ENCODE peak calls at places on chromosomes 5 and 9, in six cellular contexts. D is A549, G is heart left ventricle, H is endothelial cell of umbilical vein, J is GM12892, U is adrenal gland. P is an unnamed sample.

GRCh38 chr9:91727972-91728371 is 222.1 kb downstream of the ROR2 start:
- DNase-seq in D (no peak), G (no peak), H (no peak), J (no peak), U (no peak), P (peak; percentile 16)

GRCh38 chr5:39294736-39295135 is 69.6 kb downstream of the C9 start:
- DNase-seq in D (no peak), G (no peak), H (no peak), J (no peak), U (no peak), P (no peak)

GRCh38 chr5:96680759-96681158 is 18.6 kb downstream of the CAST start:
- DNase-seq in D (no peak), G (no peak), H (no peak), J (no peak), U (no peak), P (no peak)

GRCh38 chr5:143220748-143221211 is 182.7 kb downstream of the NR3C1 start:
- DNase-seq in D (no peak), G (no peak), H (peak; percentile 75), J (no peak), U (no peak), P (no peak)

GRCh38 chr5:134545070-134545868 is 19.8 kb downstream of the JADE2 start:
- DNase-seq in D (no peak), G (peak; percentile 82), H (no peak), J (no peak), U (peak; percentile 60), P (peak; percentile 83)

GRCh38 chr9:92877531-92878430 is at the start of gene ZNF484:
- DNase-seq in D (peak; percentile 91), G (peak; percentile 98), H (peak; percentile 97), J (peak; percentile 71), U (peak; percentile 99), P (peak; percentile 97)

GRCh38 chr5:72015103-72015548 is 92.1 kb upstream of the MAP1B start:
- DNase-seq in D (peak; percentile 66), G (peak; percentile 79), H (no peak), J (no peak), U (peak; percentile 53), P (no peak)

GRCh38 chr9:85858351-85858750 is 82.6 kb upstream of the NAA35 start:
- DNase-seq in D (no peak), G (no peak), H (no peak), J (no peak), U (no peak), P (no peak)

GRCh38 chr9:84331119-84331791 is 9.3 kb downstream of the SLC28A3 start:
- DNase-seq in D (no peak), G (no peak), H (no peak), J (no peak), U (no peak), P (no peak)

GRCh38 chr9:123102380-123103113 is 69.1 kb downstream of the GPR21 start:
- DNase-seq in D (no peak), G (no peak), H (peak; percentile 20), J (no peak), U (no peak), P (no peak)

GRCh38 chr5:139100825-139101224 is 97.3 kb downstream of the SIL1 start:
- DNase-seq in D (no peak), G (no peak), H (no peak), J (no peak), U (no peak), P (no peak)

GRCh38 chr5:180115326-180116076 is 43.9 kb upstream of the RNF130 start:
- DNase-seq in D (no peak), G (no peak), H (no peak), J (no peak), U (peak; percentile 8), P (no peak)

GRCh38 chr9:91119147-91119546 is 242.6 kb downstream of the AUH start:
- DNase-seq in D (no peak), G (no peak), H (no peak), J (no peak), U (no peak), P (no peak)

GRCh38 chr9:34540826-34541225 is 18.0 kb upstream of the ENHO start:
- DNase-seq in D (no peak), G (no peak), H (peak; percentile 64), J (no peak), U (no peak), P (no peak)

GRCh38 chr9:105264380-105264779 is 19.9 kb downstream of the SLC44A1 start:
- DNase-seq in D (no peak), G (no peak), H (no peak), J (no peak), U (no peak), P (no peak)

GRCh38 chr5:149175346-149176113 is 34.2 kb downstream of the ABLIM3 start:
- DNase-seq in D (no peak), G (peak; percentile 87), H (no peak), J (no peak), U (peak; percentile 21), P (peak; percentile 69)

GRCh38 chr9:134635431-134636141 is 6.0 kb upstream of the COL5A1 start:
- DNase-seq in D (no peak), G (peak; percentile 23), H (no peak), J (no peak), U (peak; percentile 11), P (peak; percentile 11)

GRCh38 chr9:81868145-81868544 is 60.1 kb upstream of the SPATA31D4 start:
- DNase-seq in D (no peak), G (no peak), H (no peak), J (no peak), U (no peak), P (no peak)

GRCh38 chr5:166509085-166509484 is 1782.4 kb upstream of the WWC1 start:
- DNase-seq in D (no peak), G (no peak), H (no peak), J (no peak), U (no peak), P (no peak)

GRCh38 chr9:2158729-2159128 is 143.6 kb downstream of the SMARCA2 start:
- DNase-seq in D (no peak), G (no peak), H (no peak), J (no peak), U (no peak), P (no peak)

GRCh38 chr5:79229357-79230174 is 6.4 kb upstream of the JMY start:
- DNase-seq in D (no peak), G (no peak), H (no peak), J (no peak), U (no peak), P (no peak)

GRCh38 chr5:169980418-169981053 is at the start of gene INSYN2B:
- DNase-seq in D (peak; percentile 81), G (peak; percentile 52), H (peak; percentile 96), J (peak; percentile 23), U (peak; percentile 82), P (peak; percentile 18)

GRCh38 chr5:174204914-174205313 is 159.4 kb downstream of the NSG2 start:
- DNase-seq in D (no peak), G (no peak), H (no peak), J (no peak), U (no peak), P (no peak)

DNA sequence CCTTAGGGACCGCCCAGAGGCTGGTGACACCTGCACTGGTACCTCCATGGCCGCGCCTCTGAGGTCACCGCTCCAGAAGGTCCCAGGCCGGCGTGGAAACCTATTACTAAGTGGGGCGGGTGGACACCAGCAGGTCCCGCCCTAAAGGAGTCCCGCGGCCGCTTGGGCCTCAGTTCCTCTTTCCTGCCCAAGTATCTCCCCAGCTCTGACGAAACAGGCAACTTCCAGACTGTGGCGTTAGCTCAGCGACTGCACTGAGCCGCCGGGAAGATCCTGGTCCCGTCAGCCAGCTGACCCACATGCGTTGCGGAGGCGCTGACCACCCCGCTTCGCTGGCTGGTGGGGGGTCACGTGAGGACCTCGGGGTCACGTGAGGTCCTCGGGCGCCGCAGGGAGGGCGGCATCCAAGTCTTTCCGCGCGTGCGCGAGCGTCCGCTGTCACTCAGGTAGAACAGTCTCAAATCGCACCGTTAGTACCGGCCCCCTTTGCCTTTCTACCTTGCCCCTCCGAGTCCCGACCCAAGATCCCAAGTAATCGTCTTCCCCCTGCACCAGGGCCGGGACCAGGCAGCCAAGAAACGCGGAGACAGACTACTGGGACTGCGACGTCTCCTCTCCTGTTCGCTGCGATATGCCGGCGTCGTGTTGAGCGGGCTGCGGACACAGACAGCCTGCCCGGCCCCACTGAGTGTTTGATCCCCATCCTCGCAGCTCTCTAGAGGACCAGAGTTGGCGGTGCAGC is 53.7 kb upstream of the KDM4C start:
- DNase-seq in D (peak; percentile 94), G (peak; percentile 88), H (peak; percentile 86), J (peak; percentile 57), U (peak; percentile 90), P (peak; percentile 74)
- TF ChIP-seq POLR2A in D (peak; percentile 90), G (peak; percentile 53), H (peak; percentile 79), J (peak; percentile 61), U (peak; percentile 52), P (peak; percentile 55)

GRCh38 chr5:141322261-141322660 is 1.7 kb upstream of the TAF7 start:
- DNase-seq in D (no peak), G (no peak), H (no peak), J (no peak), U (no peak), P (no peak)

GRCh38 chr5:141320225-141321169 is at the start of gene TAF7:
- DNase-seq in D (peak; percentile 75), G (peak; percentile 93), H (peak; percentile 91), J (peak; percentile 64), U (peak; percentile 87), P (peak; percentile 90)

GRCh38 chr5:141328231-141328630 is 2.1 kb upstream of the PCDHGA1 start:
- DNase-seq in D (no peak), G (no peak), H (no peak), J (no peak), U (no peak), P (no peak)

GRCh38 chr5:141330299-141331080 is at the start of gene PCDHGA1:
- DNase-seq in D (peak; percentile 57), G (peak; percentile 44), H (peak; percentile 53), J (no peak), U (peak; percentile 27), P (no peak)

GRCh38 chr5:141326088-141326854 is 4.0 kb upstream of the PCDHGA1 start:
- DNase-seq in D (no peak), G (peak; percentile 77), H (peak; percentile 77), J (no peak), U (no peak), P (peak; percentile 64)
- TF ChIP-seq POLR2A in D (no peak), G (peak; percentile 50), H (no peak), J (peak; percentile 30), U (no peak), P (no peak)

GRCh38 chr9:136650648-136651047 is 12.1 kb upstream of the EGFL7 start:
- DNase-seq in D (no peak), G (no peak), H (no peak), J (no peak), U (no peak), P (no peak)

GRCh38 chr9:136646827-136647711 is 15.6 kb upstream of the EGFL7 start:
- DNase-seq in D (no peak), G (peak; percentile 35), H (no peak), J (no peak), U (no peak), P (no peak)

GRCh38 chr9:136645903-136646754 is 16.6 kb upstream of the EGFL7 start:
- DNase-seq in D (no peak), G (peak; percentile 88), H (peak; percentile 96), J (no peak), U (peak; percentile 67), P (no peak)

GRCh38 chr9:136651859-136652258 is 10.9 kb upstream of the EGFL7 start:
- DNase-seq in D (no peak), G (no peak), H (no peak), J (no peak), U (no peak), P (no peak)

GRCh38 chr9:136648746-136649145 is 14.0 kb upstream of the EGFL7 start:
- DNase-seq in D (no peak), G (peak; percentile 87), H (peak; percentile 97), J (no peak), U (peak; percentile 73), P (no peak)
- TF ChIP-seq POLR2A in D (no peak), G (peak; percentile 37), H (peak; percentile 79), J (no peak), U (no peak), P (no peak)

GRCh38 chr9:136728080-136728547 is 14.6 kb downstream of the LCN10 start:
- DNase-seq in D (peak; percentile 81), G (peak; percentile 92), H (peak; percentile 84), J (peak; percentile 97), U (peak; percentile 90), P (peak; percentile 86)
- TF ChIP-seq POLR2A in D (peak; percentile 99), G (peak; percentile 99), H (peak; percentile 100), J (peak; percentile 100), U (peak; percentile 99), P (peak; percentile 98)